ENCODE peak calls at places on chromosomes 6 and 20, in eight cellular contexts. Q is progenitor cell of endocrine pancreas, F is endothelial cell of umbilical vein, S is A673, V is RWPE1, B is PC-9, X is fibroblast of mammary gland, U is AG09309. L is an unnamed sample.

GRCh38 chr6:46271107-46271506 is 100.3 kb upstream of the ENPP5 start:
- DNase-seq in Q (no peak), F (no peak), S (no peak), V (no peak), B (no peak), X (no peak), U (no peak), L (no peak)

GRCh38 chr6:90121982-90122381 is 174.7 kb downstream of the BACH2 start:
- DNase-seq in Q (no peak), F (no peak), S (no peak), V (peak), B (no peak), X (peak), U (no peak), L (no peak)

GRCh38 chr20:25308671-25309394 is 60.9 kb downstream of the PYGB start:
- DNase-seq in Q (no peak), F (no peak), S (no peak), V (no peak), B (peak), X (peak), U (no peak), L (no peak)

GRCh38 chr20:8601542-8601912 is 467.4 kb upstream of the PLCB4 start:
- DNase-seq in Q (no peak), F (no peak), S (no peak), V (peak), B (no peak), X (no peak), U (no peak), L (no peak)

GRCh38 chr20:2519115-2519815 is 10.6 kb upstream of the ZNF343 start:
- DNase-seq in Q (no peak), F (no peak), S (peak), V (no peak), B (no peak), X (peak), U (no peak), L (no peak)

GRCh38 chr6:16331328-16332174 is 93.2 kb downstream of the GMPR start:
- DNase-seq in Q (peak), F (peak), S (peak), V (peak), B (peak), X (peak), U (no peak), L (no peak)

GRCh38 chr6:130178692-130179091 is 44.1 kb downstream of the SAMD3 start:
- DNase-seq in Q (no peak), F (no peak), S (no peak), V (peak), B (peak), X (peak), U (peak), L (peak)

GRCh38 chr6:164926686-164927085 is 382.7 kb downstream of the C6orf118 start:
- DNase-seq in Q (no peak), F (no peak), S (no peak), V (no peak), B (no peak), X (no peak), U (no peak), L (no peak)

GRCh38 chr6:4615231-4615630 is 161.0 kb upstream of the CDYL start:
- DNase-seq in Q (no peak), F (no peak), S (no peak), V (no peak), B (no peak), X (no peak), U (no peak), L (no peak)

GRCh38 chr6:109454483-109455160 is 950 bp downstream of the MICAL1 start:
- DNase-seq in Q (no peak), F (no peak), S (peak), V (no peak), B (no peak), X (no peak), U (no peak), L (no peak)

GRCh38 chr6:85675030-85675819 is 32.5 kb upstream of the SYNCRIP start:
- DNase-seq in Q (no peak), F (peak), S (no peak), V (peak), B (peak), X (peak), U (no peak), L (no peak)

GRCh38 chr6:50990750-50991446 is 172.2 kb downstream of the TFAP2B start:
- DNase-seq in Q (no peak), F (no peak), S (peak), V (peak), B (no peak), X (peak), U (no peak), L (no peak)

GRCh38 chr6:131281471-131282270 is 146.4 kb downstream of the AKAP7 start:
- DNase-seq in Q (no peak), F (peak), S (peak), V (no peak), B (no peak), X (peak), U (no peak), L (no peak)

GRCh38 chr20:62805711-62806382 is 1.2 kb downstream of the OGFR start:
- DNase-seq in Q (no peak), F (no peak), S (no peak), V (no peak), B (no peak), X (peak), U (no peak), L (no peak)

GRCh38 chr20:62802026-62802712 is 2.5 kb upstream of the OGFR start:
- DNase-seq in Q (no peak), F (no peak), S (no peak), V (no peak), B (no peak), X (no peak), U (no peak), L (no peak)

GRCh38 chr20:62805365-62805710 is 703 bp downstream of the OGFR start:
- DNase-seq in Q (no peak), F (no peak), S (peak), V (no peak), B (no peak), X (no peak), U (no peak), L (no peak)

GRCh38 chr20:62804632-62805364 is at the start of gene OGFR:
- DNase-seq in Q (no peak), F (peak), S (peak), V (peak), B (no peak), X (no peak), U (no peak), L (no peak)

GRCh38 chr20:62804021-62804631 is 509 bp upstream of the OGFR start:
- DNase-seq in Q (no peak), F (no peak), S (peak), V (no peak), B (no peak), X (no peak), U (no peak), L (no peak)
- TF ChIP-seq CTCF in Q (no peak), F (no peak), S (peak), V (peak), B (no peak), X (peak), U (peak), L (no peak)

GRCh38 chr6:169185692-169186485 is 67.8 kb downstream of the THBS2 start:
- DNase-seq in Q (no peak), F (no peak), S (no peak), V (no peak), B (no peak), X (no peak), U (no peak), L (no peak)
- TF ChIP-seq CTCF in Q (no peak), F (no peak), S (no peak), V (no peak), B (no peak), X (no peak), U (no peak), L (no peak)

GRCh38 chr20:63198606-63199005 is 17.3 kb downstream of the YTHDF1 start:
- DNase-seq in Q (no peak), F (no peak), S (no peak), V (no peak), B (no peak), X (no peak), U (no peak), L (no peak)

GRCh38 chr20:63194007-63194820 is 21.7 kb downstream of the YTHDF1 start:
- DNase-seq in Q (no peak), F (no peak), S (no peak), V (no peak), B (no peak), X (no peak), U (no peak), L (no peak)

GRCh38 chr20:63202021-63202420 is 13.9 kb downstream of the YTHDF1 start:
- DNase-seq in Q (no peak), F (no peak), S (no peak), V (no peak), B (no peak), X (no peak), U (no peak), L (no peak)

GRCh38 chr20:63192721-63193120 is 23.2 kb downstream of the YTHDF1 start:
- DNase-seq in Q (no peak), F (no peak), S (no peak), V (no peak), B (no peak), X (no peak), U (no peak), L (no peak)

DNA sequence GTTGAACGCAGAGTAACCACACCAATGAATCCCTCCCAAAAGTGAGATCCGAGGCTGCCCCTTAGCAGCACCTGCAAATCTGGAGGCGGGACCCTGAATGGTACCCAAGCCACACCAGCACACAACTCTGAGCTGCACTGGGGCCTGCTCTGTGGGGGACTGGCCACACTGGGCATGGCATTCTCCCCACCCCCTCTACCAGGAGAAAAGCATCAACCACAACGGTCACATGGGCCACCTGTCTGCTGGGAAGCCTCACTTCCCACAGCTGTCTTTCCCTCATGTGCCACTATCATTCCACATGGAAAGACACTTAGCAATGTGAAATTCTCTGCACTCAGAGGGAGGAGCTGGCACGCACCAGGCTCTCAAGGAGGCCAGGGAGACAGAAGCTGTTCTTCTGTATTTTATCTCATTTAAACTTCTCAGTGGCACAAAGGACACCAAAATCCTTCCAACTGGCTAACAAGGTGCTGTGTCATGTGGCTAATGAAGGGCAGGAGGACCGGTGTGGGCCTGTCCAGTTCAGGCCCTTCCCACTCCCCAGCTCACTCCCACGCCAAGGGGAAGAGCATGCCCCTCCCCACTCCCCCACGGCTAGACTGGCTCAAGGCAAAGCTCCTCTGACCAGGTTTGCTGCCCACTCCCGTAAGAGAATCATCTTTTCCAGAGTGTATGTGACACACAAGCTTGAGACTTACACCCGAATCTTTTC is 19.0 kb downstream of the YTHDF1 start:
- DNase-seq in Q (no peak), F (no peak), S (no peak), V (no peak), B (no peak), X (no peak), U (no peak), L (no peak)
- TF ChIP-seq CTCF in Q (no peak), F (no peak), S (no peak), V (no peak), B (no peak), X (no peak), U (no peak), L (no peak)

DNA sequence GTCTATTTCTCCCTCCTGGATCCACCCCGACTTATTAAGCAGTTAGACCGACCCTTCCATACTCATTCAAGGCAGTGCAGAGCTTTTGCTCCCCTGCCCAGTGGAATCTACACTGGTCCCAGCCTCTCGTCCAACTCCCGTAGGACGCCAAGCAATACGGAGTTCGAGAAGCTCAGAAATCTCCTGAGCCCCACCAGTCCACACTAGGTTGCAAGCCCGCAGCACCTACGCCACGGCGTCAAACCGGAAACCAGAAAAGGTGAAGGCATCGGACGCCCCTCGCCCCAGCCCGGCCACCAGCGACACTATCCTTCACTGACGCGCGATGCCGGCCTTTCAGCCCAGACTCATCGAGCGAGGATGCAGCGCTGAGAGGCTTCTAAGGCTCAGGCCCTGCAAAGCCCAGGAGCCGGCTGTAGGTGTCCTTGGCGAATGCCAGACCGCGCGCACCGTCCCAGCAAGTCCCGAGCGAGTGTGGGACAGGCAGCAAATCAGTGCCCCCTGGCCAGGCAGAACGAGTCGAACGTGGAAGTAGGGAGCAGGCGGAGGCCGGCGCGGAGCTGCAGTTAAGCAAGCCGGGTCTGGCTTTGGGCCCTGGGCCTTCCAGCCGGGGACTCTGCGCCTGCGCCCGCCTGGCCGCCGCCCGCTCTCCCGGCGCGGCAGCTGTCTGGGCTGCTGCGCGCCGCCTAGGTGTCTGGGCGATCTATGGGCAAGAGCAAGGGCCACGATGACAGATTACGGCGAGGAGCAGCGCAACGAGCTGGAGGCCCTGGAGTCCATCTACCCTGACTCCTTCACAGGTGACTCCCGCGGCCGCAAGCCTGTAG is at the start of gene RWDD1:
- DNase-seq in Q (peak), F (peak), S (peak), V (peak), B (peak), X (peak), U (peak), L (peak)
- TF ChIP-seq CTCF in Q (no peak), F (no peak), S (no peak), V (no peak), B (peak), X (no peak), U (no peak), L (no peak)

DNA sequence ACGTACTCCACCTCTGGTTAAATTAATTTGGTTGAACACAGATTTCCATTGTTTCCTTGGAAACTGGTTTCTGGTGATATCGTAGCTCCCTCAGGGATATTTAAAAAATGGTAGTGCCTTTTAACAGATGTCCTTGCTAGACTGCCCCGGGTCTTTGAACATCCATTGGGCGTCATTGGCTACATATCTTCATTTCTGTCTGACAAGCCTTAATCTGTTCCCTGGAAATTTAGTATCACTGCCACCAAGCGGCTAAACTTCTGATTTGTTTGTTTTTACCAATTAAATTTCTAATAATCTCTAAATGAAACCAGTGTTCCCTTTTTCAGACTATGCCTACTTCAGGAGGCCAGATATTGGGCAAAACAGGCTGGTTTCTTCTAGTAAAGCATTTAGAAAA is 249.3 kb downstream of the ZFAND3 start:
- DNase-seq in Q (no peak), F (no peak), S (peak), V (no peak), B (no peak), X (peak), U (no peak), L (no peak)
- TF ChIP-seq CTCF in Q (no peak), F (no peak), S (peak), V (no peak), B (no peak), X (peak), U (no peak), L (peak)

GRCh38 chr6:24492475-24492874 is 2.3 kb upstream of the ALDH5A1 start:
- DNase-seq in Q (no peak), F (peak), S (peak), V (no peak), B (no peak), X (no peak), U (no peak), L (no peak)
- TF ChIP-seq CTCF in Q (peak), F (no peak), S (peak), V (no peak), B (no peak), X (peak), U (peak), L (peak)

GRCh38 chr20:9617940-9618339 is 103.5 kb downstream of the LAMP5 start:
- DNase-seq in Q (no peak), F (no peak), S (peak), V (peak), B (peak), X (peak), U (no peak), L (no peak)
- TF ChIP-seq CTCF in Q (peak), F (no peak), S (peak), V (peak), B (peak), X (peak), U (peak), L (peak)

GRCh38 chr6:32195652-32195901 is 3.1 kb upstream of the GPSM3 start:
- DNase-seq in Q (peak), F (peak), S (peak), V (peak), B (peak), X (peak), U (peak), L (peak)
- TF ChIP-seq CTCF in Q (peak), F (peak), S (peak), V (no peak), B (no peak), X (peak), U (peak), L (peak)

DNA sequence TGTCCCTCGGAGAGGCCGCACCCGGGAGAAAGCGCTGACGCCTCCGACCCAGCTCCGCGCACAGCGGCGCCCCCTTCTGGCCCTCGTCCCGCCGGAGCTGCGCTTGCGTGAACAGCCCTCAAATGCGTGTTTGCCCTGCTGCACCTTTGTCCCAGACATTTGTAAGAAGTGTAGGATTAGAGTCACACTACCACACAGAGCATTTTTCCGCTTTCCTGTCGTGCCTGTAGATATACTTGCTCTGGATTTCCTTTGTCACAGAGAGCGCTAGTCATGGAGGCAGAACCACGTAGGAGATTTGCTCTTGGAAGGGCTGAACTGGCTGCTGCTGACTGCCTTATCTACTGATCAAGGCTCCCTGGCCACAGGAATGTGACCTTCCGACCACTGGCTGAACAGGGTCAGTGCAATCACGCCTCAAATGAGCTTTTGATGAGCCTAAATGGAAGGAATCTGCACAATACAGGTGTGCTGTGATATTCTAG is 62.3 kb downstream of the PAX1 start:
- DNase-seq in Q (peak), F (no peak), S (peak), V (no peak), B (peak), X (no peak), U (no peak), L (no peak)
- TF ChIP-seq CTCF in Q (peak), F (no peak), S (peak), V (peak), B (peak), X (peak), U (no peak), L (no peak)